ENCODE peak calls at places on chromosomes 1 and 21, in five cellular contexts. One of them, this sample, is unnamed.

GRCh38 chr21:45248893-45249381 is 38.8 kb downstream of the POFUT2 start:
- DNase-seq in HTR-8/SVneo: no peak
- DNase-seq in activated T-cell treated with anti-CD3 and anti-CD28 coated beads, Interleukin-2, amount 50 U/mL, for 72 hours: no peak
- DNase-seq in adrenal gland: no peak
- DNase-seq in H54: peak
- DNase-seq in this sample: peak

GRCh38 chr1:206503591-206504362 is 3.6 kb upstream of the RASSF5 start:
- DNase-seq in activated T-cell treated with anti-CD3 and anti-CD28 coated beads, Interleukin-2, amount 50 U/mL, for 72 hours: peak
- DNase-seq in adrenal gland: peak
- DNase-seq in HTR-8/SVneo: peak
- DNase-seq in H54: peak
- DNase-seq in this sample: no peak

GRCh38 chr1:34378968-34379729 is 202.4 kb downstream of the C1orf94 start:
- DNase-seq in HTR-8/SVneo: no peak
- DNase-seq in adrenal gland: no peak
- DNase-seq in activated T-cell treated with anti-CD3 and anti-CD28 coated beads, Interleukin-2, amount 50 U/mL, for 72 hours: no peak
- DNase-seq in H54: peak
- DNase-seq in this sample: no peak

GRCh38 chr21:32844653-32845443 is 73.3 kb upstream of the PAXBP1 start:
- DNase-seq in activated T-cell treated with anti-CD3 and anti-CD28 coated beads, Interleukin-2, amount 50 U/mL, for 72 hours: no peak
- DNase-seq in adrenal gland: peak
- DNase-seq in HTR-8/SVneo: no peak
- DNase-seq in H54: peak
- DNase-seq in this sample: no peak

GRCh38 chr1:119587328-119587727 is 60.7 kb downstream of the ZNF697 start:
- DNase-seq in H54: no peak
- DNase-seq in adrenal gland: peak
- DNase-seq in HTR-8/SVneo: no peak
- DNase-seq in activated T-cell treated with anti-CD3 and anti-CD28 coated beads, Interleukin-2, amount 50 U/mL, for 72 hours: no peak
- DNase-seq in this sample: no peak

GRCh38 chr1:210234254-210234747 is 1.7 kb downstream of the SERTAD4 start:
- DNase-seq in adrenal gland: no peak
- DNase-seq in H54: no peak
- DNase-seq in HTR-8/SVneo: no peak
- DNase-seq in activated T-cell treated with anti-CD3 and anti-CD28 coated beads, Interleukin-2, amount 50 U/mL, for 72 hours: peak
- DNase-seq in this sample: no peak

GRCh38 chr1:183719976-183720497 is 66.9 kb upstream of the APOBEC4 start:
- DNase-seq in H54: no peak
- DNase-seq in HTR-8/SVneo: no peak
- DNase-seq in activated T-cell treated with anti-CD3 and anti-CD28 coated beads, Interleukin-2, amount 50 U/mL, for 72 hours: no peak
- DNase-seq in adrenal gland: no peak
- DNase-seq in this sample: no peak

GRCh38 chr1:12580054-12580887 is 37.7 kb downstream of the DHRS3 start:
- DNase-seq in adrenal gland: no peak
- DNase-seq in HTR-8/SVneo: no peak
- DNase-seq in H54: no peak
- DNase-seq in activated T-cell treated with anti-CD3 and anti-CD28 coated beads, Interleukin-2, amount 50 U/mL, for 72 hours: no peak
- DNase-seq in this sample: no peak

GRCh38 chr1:174157157-174157806 is 2.0 kb upstream of the RABGAP1L start:
- DNase-seq in H54: no peak
- DNase-seq in activated T-cell treated with anti-CD3 and anti-CD28 coated beads, Interleukin-2, amount 50 U/mL, for 72 hours: peak
- DNase-seq in HTR-8/SVneo: no peak
- DNase-seq in adrenal gland: no peak
- DNase-seq in this sample: no peak

GRCh38 chr1:217090073-217090911 is 367.1 kb upstream of the ESRRG start:
- DNase-seq in HTR-8/SVneo: no peak
- DNase-seq in activated T-cell treated with anti-CD3 and anti-CD28 coated beads, Interleukin-2, amount 50 U/mL, for 72 hours: no peak
- DNase-seq in H54: no peak
- DNase-seq in adrenal gland: peak
- DNase-seq in this sample: peak

GRCh38 chr1:227010645-227011044 is 70.6 kb downstream of the COQ8A start:
- DNase-seq in adrenal gland: no peak
- DNase-seq in activated T-cell treated with anti-CD3 and anti-CD28 coated beads, Interleukin-2, amount 50 U/mL, for 72 hours: no peak
- DNase-seq in H54: no peak
- DNase-seq in HTR-8/SVneo: no peak
- DNase-seq in this sample: no peak

GRCh38 chr1:215599418-215599817 is 32.3 kb downstream of the KCTD3 start:
- DNase-seq in adrenal gland: no peak
- DNase-seq in HTR-8/SVneo: no peak
- DNase-seq in H54: no peak
- DNase-seq in activated T-cell treated with anti-CD3 and anti-CD28 coated beads, Interleukin-2, amount 50 U/mL, for 72 hours: no peak
- DNase-seq in this sample: peak

GRCh38 chr1:117001254-117001927 is at the start of gene CD101:
- DNase-seq in H54: no peak
- DNase-seq in activated T-cell treated with anti-CD3 and anti-CD28 coated beads, Interleukin-2, amount 50 U/mL, for 72 hours: peak
- DNase-seq in HTR-8/SVneo: no peak
- DNase-seq in adrenal gland: no peak
- DNase-seq in this sample: no peak

GRCh38 chr1:178540646-178541045 is 27.7 kb downstream of the TEX35 start:
- DNase-seq in adrenal gland: no peak
- DNase-seq in HTR-8/SVneo: no peak
- DNase-seq in activated T-cell treated with anti-CD3 and anti-CD28 coated beads, Interleukin-2, amount 50 U/mL, for 72 hours: no peak
- DNase-seq in H54: peak
- DNase-seq in this sample: peak

GRCh38 chr1:72830606-72831390 is 548.5 kb upstream of the NEGR1 start:
- DNase-seq in H54: no peak
- DNase-seq in adrenal gland: no peak
- DNase-seq in activated T-cell treated with anti-CD3 and anti-CD28 coated beads, Interleukin-2, amount 50 U/mL, for 72 hours: no peak
- DNase-seq in HTR-8/SVneo: no peak
- DNase-seq in this sample: no peak

GRCh38 chr1:202200112-202200548 is 6.5 kb downstream of the LGR6 start:
- DNase-seq in HTR-8/SVneo: no peak
- DNase-seq in H54: no peak
- DNase-seq in adrenal gland: peak
- DNase-seq in activated T-cell treated with anti-CD3 and anti-CD28 coated beads, Interleukin-2, amount 50 U/mL, for 72 hours: no peak
- DNase-seq in this sample: no peak

GRCh38 chr1:117493906-117494305 is 111.9 kb upstream of the TENT5C start:
- DNase-seq in adrenal gland: no peak
- DNase-seq in HTR-8/SVneo: no peak
- DNase-seq in H54: no peak
- DNase-seq in activated T-cell treated with anti-CD3 and anti-CD28 coated beads, Interleukin-2, amount 50 U/mL, for 72 hours: no peak
- DNase-seq in this sample: no peak

GRCh38 chr1:95916616-95917015 is 682.6 kb downstream of the RWDD3 start:
- DNase-seq in adrenal gland: no peak
- DNase-seq in HTR-8/SVneo: no peak
- DNase-seq in H54: no peak
- DNase-seq in activated T-cell treated with anti-CD3 and anti-CD28 coated beads, Interleukin-2, amount 50 U/mL, for 72 hours: no peak
- DNase-seq in this sample: no peak

GRCh38 chr1:221816899-221817298 is 75.0 kb upstream of the DUSP10 start:
- DNase-seq in adrenal gland: no peak
- DNase-seq in HTR-8/SVneo: peak
- DNase-seq in H54: no peak
- DNase-seq in activated T-cell treated with anti-CD3 and anti-CD28 coated beads, Interleukin-2, amount 50 U/mL, for 72 hours: no peak
- DNase-seq in this sample: no peak

GRCh38 chr1:171868217-171868616 is 26.9 kb downstream of the DNM3 start:
- DNase-seq in adrenal gland: peak
- DNase-seq in HTR-8/SVneo: no peak
- DNase-seq in activated T-cell treated with anti-CD3 and anti-CD28 coated beads, Interleukin-2, amount 50 U/mL, for 72 hours: no peak
- DNase-seq in H54: no peak
- DNase-seq in this sample: peak

GRCh38 chr1:100523038-100523649 is 14.8 kb upstream of the GPR88 start:
- DNase-seq in adrenal gland: no peak
- DNase-seq in activated T-cell treated with anti-CD3 and anti-CD28 coated beads, Interleukin-2, amount 50 U/mL, for 72 hours: no peak
- DNase-seq in HTR-8/SVneo: no peak
- DNase-seq in H54: no peak
- DNase-seq in this sample: no peak

GRCh38 chr1:73674945-73675561 is 522.9 kb downstream of the LRRIQ3 start:
- DNase-seq in H54: no peak
- DNase-seq in activated T-cell treated with anti-CD3 and anti-CD28 coated beads, Interleukin-2, amount 50 U/mL, for 72 hours: no peak
- DNase-seq in HTR-8/SVneo: no peak
- DNase-seq in adrenal gland: no peak
- DNase-seq in this sample: peak

GRCh38 chr1:111030590-111030989 is 66.9 kb upstream of the LRIF1 start:
- DNase-seq in H54: peak
- DNase-seq in activated T-cell treated with anti-CD3 and anti-CD28 coated beads, Interleukin-2, amount 50 U/mL, for 72 hours: peak
- DNase-seq in adrenal gland: peak
- DNase-seq in HTR-8/SVneo: peak
- DNase-seq in this sample: peak

GRCh38 chr1:109300650-109301151 is 6.1 kb downstream of the MYBPHL start:
- DNase-seq in activated T-cell treated with anti-CD3 and anti-CD28 coated beads, Interleukin-2, amount 50 U/mL, for 72 hours: no peak
- DNase-seq in adrenal gland: no peak
- DNase-seq in H54: no peak
- DNase-seq in HTR-8/SVneo: no peak
- DNase-seq in this sample: no peak

GRCh38 chr1:40435471-40435870 is 14.8 kb upstream of the ZFP69B start:
- DNase-seq in activated T-cell treated with anti-CD3 and anti-CD28 coated beads, Interleukin-2, amount 50 U/mL, for 72 hours: no peak
- DNase-seq in HTR-8/SVneo: no peak
- DNase-seq in H54: no peak
- DNase-seq in adrenal gland: no peak
- DNase-seq in this sample: no peak

GRCh38 chr1:11797525-11798216 is 8.1 kb downstream of the MTHFR start:
- DNase-seq in activated T-cell treated with anti-CD3 and anti-CD28 coated beads, Interleukin-2, amount 50 U/mL, for 72 hours: no peak
- DNase-seq in HTR-8/SVneo: no peak
- DNase-seq in H54: no peak
- DNase-seq in adrenal gland: peak
- DNase-seq in this sample: no peak

GRCh38 chr1:36737767-36738166 is 255.1 kb upstream of the CSF3R start:
- DNase-seq in HTR-8/SVneo: no peak
- DNase-seq in adrenal gland: no peak
- DNase-seq in H54: no peak
- DNase-seq in activated T-cell treated with anti-CD3 and anti-CD28 coated beads, Interleukin-2, amount 50 U/mL, for 72 hours: no peak
- DNase-seq in this sample: no peak

GRCh38 chr21:33201945-33202344 is 27.8 kb upstream of the IFNAR2 start:
- DNase-seq in activated T-cell treated with anti-CD3 and anti-CD28 coated beads, Interleukin-2, amount 50 U/mL, for 72 hours: no peak
- DNase-seq in HTR-8/SVneo: no peak
- DNase-seq in H54: no peak
- DNase-seq in adrenal gland: no peak
- DNase-seq in this sample: no peak

GRCh38 chr21:37130971-37131370 is 57.9 kb downstream of the TTC3 start:
- DNase-seq in activated T-cell treated with anti-CD3 and anti-CD28 coated beads, Interleukin-2, amount 50 U/mL, for 72 hours: no peak
- DNase-seq in adrenal gland: no peak
- DNase-seq in H54: peak
- DNase-seq in HTR-8/SVneo: no peak
- DNase-seq in this sample: no peak

This sample was measured in cerebellar cortex.